ENCODE peak calls at places on chromosome 12, in ten cellular contexts. N, F, Y, T, L, G, Z, H, M and U are unnamed samples.

GRCh38 chr12:123942277-123942653 is 30.4 kb downstream of the CCDC92 start:
- DNase-seq in N (peak; percentile 27), F (no peak), Y (no peak), T (peak; percentile 67), L (peak; percentile 35), G (no peak), Z (no peak), H (no peak), M (no peak), U (no peak)

GRCh38 chr12:118549506-118550109 is 173.3 kb downstream of the SUDS3 start:
- DNase-seq in N (no peak), F (no peak), Y (no peak), T (no peak), L (no peak), G (no peak), Z (no peak), H (no peak), M (no peak), U (no peak)

GRCh38 chr12:123024819-123025391 is 44.4 kb downstream of the ARL6IP4 start:
- DNase-seq in N (no peak), F (no peak), Y (no peak), T (peak; percentile 92), L (no peak), G (no peak), Z (no peak), H (no peak), M (no peak), U (no peak)

GRCh38 chr12:105331805-105332251 is 1.3 kb downstream of the C12orf75 start:
- DNase-seq in N (no peak), F (no peak), Y (no peak), T (no peak), L (no peak), G (no peak), Z (no peak), H (peak; percentile 36), M (no peak), U (peak; percentile 60)

GRCh38 chr12:68158427-68158826 is 1.1 kb downstream of the IFNG start:
- DNase-seq in N (no peak), F (peak; percentile 4), Y (peak; percentile 4), T (no peak), L (no peak), G (no peak), Z (no peak), H (peak; percentile 14), M (no peak), U (no peak)

GRCh38 chr12:45290218-45290609 is 74.3 kb downstream of the ANO6 start:
- DNase-seq in N (no peak), F (no peak), Y (no peak), T (no peak), L (no peak), G (no peak), Z (no peak), H (no peak), M (no peak), U (no peak)

GRCh38 chr12:92059976-92060375 is 85.7 kb downstream of the BTG1 start:
- DNase-seq in N (no peak), F (no peak), Y (no peak), T (no peak), L (no peak), G (no peak), Z (no peak), H (no peak), M (no peak), U (no peak)

GRCh38 chr12:31033681-31034080 is 40.0 kb upstream of the DDX11 start:
- DNase-seq in N (no peak), F (no peak), Y (no peak), T (no peak), L (no peak), G (no peak), Z (no peak), H (no peak), M (no peak), U (no peak)

GRCh38 chr12:94872007-94872653 is 131.4 kb downstream of the NDUFA12 start:
- DNase-seq in N (no peak), F (no peak), Y (no peak), T (no peak), L (no peak), G (no peak), Z (no peak), H (no peak), M (no peak), U (no peak)

GRCh38 chr12:114703060-114703493 is 19.1 kb upstream of the TBX3 start:
- DNase-seq in N (no peak), F (no peak), Y (no peak), T (no peak), L (no peak), G (no peak), Z (no peak), H (no peak), M (no peak), U (no peak)

GRCh38 chr12:104805186-104805585 is 152.9 kb downstream of the SLC41A2 start:
- DNase-seq in N (no peak), F (no peak), Y (no peak), T (no peak), L (no peak), G (no peak), Z (no peak), H (no peak), M (no peak), U (no peak)

GRCh38 chr12:102522768-102523167 is 42.4 kb upstream of the IGF1 start:
- DNase-seq in N (no peak), F (no peak), Y (no peak), T (no peak), L (no peak), G (no peak), Z (no peak), H (no peak), M (no peak), U (no peak)

GRCh38 chr12:104317538-104318210 is 14.1 kb downstream of the EID3 start:
- DNase-seq in N (no peak), F (no peak), Y (no peak), T (no peak), L (no peak), G (no peak), Z (no peak), H (no peak), M (no peak), U (no peak)

GRCh38 chr12:96989916-96990315 is 82.9 kb downstream of the NEDD1 start:
- DNase-seq in N (peak; percentile 42), F (no peak), Y (peak; percentile 62), T (peak; percentile 25), L (no peak), G (no peak), Z (no peak), H (peak; percentile 65), M (no peak), U (no peak)

GRCh38 chr12:49225551-49226166 is 36.8 kb upstream of the TUBA1A start:
- DNase-seq in N (peak; percentile 56), F (no peak), Y (no peak), T (no peak), L (no peak), G (no peak), Z (no peak), H (no peak), M (no peak), U (peak; percentile 18)